ENCODE peak calls at places on chromosomes 13 and 19, in seven cellular contexts. G is uterus, W is HFF-Myc, J is cardiac muscle cell, A is pancreas, L is heart right ventricle, N is foreskin fibroblast. R is an unnamed sample.

GRCh38 chr19:11064831-11065303 is 24.4 kb upstream of the LDLR start:
- DNase-seq in G (no peak), W (no peak), J (peak), A (no peak), L (no peak), N (no peak), R (peak)

GRCh38 chr19:50328257-50329145 is 676 bp downstream of the KCNC3 start:
- DNase-seq in G (no peak), W (no peak), J (peak), A (peak), L (no peak), N (peak), R (no peak)

GRCh38 chr13:111951982-111952565 is 114.9 kb upstream of the SOX1 start:
- DNase-seq in G (no peak), W (no peak), J (no peak), A (no peak), L (no peak), N (no peak), R (no peak)

GRCh38 chr19:10604460-10604980 is 17.4 kb upstream of the AP1M2 start:
- DNase-seq in G (no peak), W (no peak), J (no peak), A (no peak), L (peak), N (no peak), R (no peak)

GRCh38 chr19:51948979-51949378 is 21.7 kb downstream of the ZNF613 start:
- DNase-seq in G (no peak), W (no peak), J (no peak), A (no peak), L (peak), N (peak), R (no peak)

GRCh38 chr13:79171131-79172061 is 234.7 kb downstream of the RBM26 start:
- DNase-seq in G (no peak), W (no peak), J (no peak), A (no peak), L (no peak), N (no peak), R (no peak)

GRCh38 chr13:33728271-33729037 is 89.5 kb upstream of the RFC3 start:
- DNase-seq in G (no peak), W (no peak), J (no peak), A (no peak), L (peak), N (peak), R (no peak)

GRCh38 chr19:18603255-18603957 is 3.2 kb downstream of the CRLF1 start:
- DNase-seq in G (no peak), W (no peak), J (no peak), A (no peak), L (no peak), N (peak), R (no peak)

GRCh38 chr13:40132249-40132648 is 476.8 kb downstream of the COG6 start:
- DNase-seq in G (no peak), W (no peak), J (no peak), A (no peak), L (no peak), N (no peak), R (no peak)

GRCh38 chr19:48669903-48670668 is 2.7 kb downstream of the NTN5 start:
- DNase-seq in G (no peak), W (no peak), J (no peak), A (no peak), L (no peak), N (no peak), R (no peak)

GRCh38 chr13:108475181-108475580 is 154.2 kb upstream of the MYO16 start:
- DNase-seq in G (no peak), W (no peak), J (no peak), A (no peak), L (no peak), N (no peak), R (no peak)

GRCh38 chr19:10424011-10424637 is 3.8 kb downstream of the PDE4A start:
- DNase-seq in G (peak), W (no peak), J (peak), A (peak), L (peak), N (peak), R (no peak)

GRCh38 chr13:31725841-31726240 is 13.5 kb upstream of the RXFP2 start:
- DNase-seq in G (no peak), W (no peak), J (no peak), A (no peak), L (no peak), N (peak), R (no peak)

GRCh38 chr19:39645800-39646411 is 9.8 kb upstream of the LGALS16 start:
- DNase-seq in G (no peak), W (peak), J (peak), A (no peak), L (no peak), N (peak), R (peak)

GRCh38 chr19:7534531-7534980 is 961 bp upstream of the PNPLA6 start:
- DNase-seq in G (peak), W (peak), J (peak), A (peak), L (peak), N (peak), R (no peak)

GRCh38 chr13:41468631-41469030 is 11.3 kb downstream of the RGCC start:
- DNase-seq in G (no peak), W (no peak), J (no peak), A (no peak), L (no peak), N (no peak), R (no peak)

GRCh38 chr19:49430678-49431329 is 5.6 kb downstream of the GFY start:
- DNase-seq in G (no peak), W (no peak), J (no peak), A (no peak), L (no peak), N (no peak), R (no peak)

GRCh38 chr19:18259848-18260247 is 14.4 kb downstream of the IQCN start:
- DNase-seq in G (peak), W (no peak), J (no peak), A (no peak), L (no peak), N (peak), R (no peak)

GRCh38 chr19:23882493-23882892 is 32.2 kb upstream of the ZNF726 start:
- DNase-seq in G (no peak), W (no peak), J (no peak), A (no peak), L (no peak), N (peak), R (peak)

GRCh38 chr13:31145417-31145816 is 16.3 kb downstream of the HSPH1 start:
- DNase-seq in G (no peak), W (no peak), J (no peak), A (no peak), L (no peak), N (no peak), R (no peak)

GRCh38 chr13:111176421-111176820 is 61.3 kb downstream of the ARHGEF7 start:
- DNase-seq in G (no peak), W (no peak), J (no peak), A (no peak), L (no peak), N (no peak), R (no peak)

GRCh38 chr19:12137541-12137940 is 2.6 kb downstream of the ZNF20 start:
- DNase-seq in G (no peak), W (no peak), J (no peak), A (no peak), L (no peak), N (no peak), R (no peak)

GRCh38 chr13:21823949-21824348 is 153.1 kb downstream of the FGF9 start:
- DNase-seq in G (no peak), W (no peak), J (no peak), A (no peak), L (no peak), N (no peak), R (no peak)

GRCh38 chr19:7460562-7460966 is 28.3 kb downstream of the PEX11G start:
- DNase-seq in G (no peak), W (no peak), J (no peak), A (no peak), L (no peak), N (no peak), R (no peak)

GRCh38 chr19:2123682-2124387 is 27.1 kb downstream of the IZUMO4 start:
- DNase-seq in G (no peak), W (no peak), J (peak), A (no peak), L (no peak), N (peak), R (no peak)

GRCh38 chr19:4636761-4637160 is 2.6 kb upstream of the TNFAIP8L1 start:
- DNase-seq in G (no peak), W (no peak), J (no peak), A (no peak), L (no peak), N (no peak), R (no peak)

GRCh38 chr19:4638330-4638729 is 986 bp upstream of the TNFAIP8L1 start:
- DNase-seq in G (no peak), W (no peak), J (no peak), A (no peak), L (peak), N (no peak), R (no peak)

GRCh38 chr19:4635763-4636135 is 3.6 kb upstream of the TNFAIP8L1 start:
- DNase-seq in G (no peak), W (no peak), J (no peak), A (no peak), L (no peak), N (no peak), R (no peak)

GRCh38 chr19:4636151-4636717 is 3.1 kb upstream of the TNFAIP8L1 start:
- DNase-seq in G (peak), W (no peak), J (peak), A (peak), L (peak), N (peak), R (no peak)

GRCh38 chr19:4633140-4633967 is 6.0 kb upstream of the TNFAIP8L1 start:
- DNase-seq in G (no peak), W (peak), J (peak), A (peak), L (peak), N (peak), R (no peak)
- TF ChIP-seq CTCF in G (peak), W (peak), J (peak), A (peak), L (peak), N (peak), R (peak)

GRCh38 chr19:56189785-56190184 is 7.8 kb downstream of the ZSCAN5B start:
- DNase-seq in G (no peak), W (no peak), J (no peak), A (no peak), L (no peak), N (no peak), R (no peak)

GRCh38 chr19:56191711-56192110 is 5.9 kb downstream of the ZSCAN5B start:
- DNase-seq in G (no peak), W (no peak), J (no peak), A (no peak), L (no peak), N (no peak), R (no peak)

GRCh38 chr19:56191115-56191514 is 6.5 kb downstream of the ZSCAN5B start:
- DNase-seq in G (no peak), W (no peak), J (no peak), A (no peak), L (no peak), N (no peak), R (no peak)

GRCh38 chr19:56199686-56200085 is 2.1 kb upstream of the ZSCAN5B start:
- DNase-seq in G (no peak), W (no peak), J (no peak), A (no peak), L (no peak), N (no peak), R (no peak)

DNA sequence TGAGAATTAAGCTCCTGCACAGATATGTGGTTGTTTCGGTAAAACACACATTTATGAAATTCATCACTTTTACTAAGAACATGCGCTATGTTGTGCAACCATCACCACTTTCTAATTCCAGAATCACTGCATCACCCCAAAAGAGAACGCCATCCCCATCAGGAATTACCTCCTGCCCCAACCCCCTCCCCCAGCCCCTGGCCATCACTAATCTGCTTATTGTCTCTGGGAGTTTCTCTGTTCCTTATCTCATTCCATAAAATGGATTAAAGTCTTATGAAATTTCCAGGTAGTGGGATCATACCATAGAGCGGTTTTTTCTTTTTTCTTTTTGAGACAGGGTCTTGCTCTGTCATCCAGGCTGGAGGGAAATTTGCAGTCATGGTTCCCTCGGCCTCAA is 3.6 kb downstream of the ZSCAN5B start:
- DNase-seq in G (no peak), W (no peak), J (no peak), A (no peak), L (no peak), N (no peak), R (no peak)
- H3K4me3 ChIP-seq in G (no peak), W (no peak), J (no peak), A (no peak), L (no peak), N (no peak), R (no peak)

DNA sequence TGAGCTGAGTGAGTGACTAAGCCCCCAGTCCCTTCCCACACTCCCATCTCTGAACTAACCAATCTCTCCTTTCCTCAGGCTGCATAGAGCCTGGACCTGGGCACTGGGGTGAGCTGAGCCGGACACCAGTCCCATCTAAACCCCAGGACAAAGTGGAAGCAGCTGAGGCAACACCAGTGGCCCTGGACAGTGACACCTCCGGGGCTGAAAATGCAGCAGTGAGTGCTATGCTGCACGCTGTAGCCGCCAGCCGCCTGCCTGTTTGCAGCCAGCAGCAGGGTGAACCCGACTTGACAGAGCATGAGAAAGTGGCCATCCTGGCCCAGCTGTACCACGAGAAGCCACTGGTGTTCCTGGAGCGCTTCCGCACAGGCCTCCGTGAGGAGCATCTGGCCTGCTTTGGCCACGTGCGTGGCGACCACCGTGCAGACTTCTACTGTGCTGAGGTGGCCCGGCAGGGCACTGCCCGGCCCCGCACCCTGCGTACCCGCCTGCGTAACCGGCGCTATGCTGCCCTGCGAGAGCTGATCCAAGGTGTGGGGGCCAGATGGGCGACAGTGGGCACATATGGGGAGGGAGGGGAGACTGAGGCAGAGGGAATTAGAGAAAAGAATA is 6.4 kb downstream of the CCDC97 start:
- DNase-seq in G (no peak), W (no peak), J (no peak), A (no peak), L (no peak), N (no peak), R (no peak)
- TF ChIP-seq CTCF in G (no peak), W (no peak), J (no peak), A (no peak), L (no peak), N (no peak), R (no peak)

DNA sequence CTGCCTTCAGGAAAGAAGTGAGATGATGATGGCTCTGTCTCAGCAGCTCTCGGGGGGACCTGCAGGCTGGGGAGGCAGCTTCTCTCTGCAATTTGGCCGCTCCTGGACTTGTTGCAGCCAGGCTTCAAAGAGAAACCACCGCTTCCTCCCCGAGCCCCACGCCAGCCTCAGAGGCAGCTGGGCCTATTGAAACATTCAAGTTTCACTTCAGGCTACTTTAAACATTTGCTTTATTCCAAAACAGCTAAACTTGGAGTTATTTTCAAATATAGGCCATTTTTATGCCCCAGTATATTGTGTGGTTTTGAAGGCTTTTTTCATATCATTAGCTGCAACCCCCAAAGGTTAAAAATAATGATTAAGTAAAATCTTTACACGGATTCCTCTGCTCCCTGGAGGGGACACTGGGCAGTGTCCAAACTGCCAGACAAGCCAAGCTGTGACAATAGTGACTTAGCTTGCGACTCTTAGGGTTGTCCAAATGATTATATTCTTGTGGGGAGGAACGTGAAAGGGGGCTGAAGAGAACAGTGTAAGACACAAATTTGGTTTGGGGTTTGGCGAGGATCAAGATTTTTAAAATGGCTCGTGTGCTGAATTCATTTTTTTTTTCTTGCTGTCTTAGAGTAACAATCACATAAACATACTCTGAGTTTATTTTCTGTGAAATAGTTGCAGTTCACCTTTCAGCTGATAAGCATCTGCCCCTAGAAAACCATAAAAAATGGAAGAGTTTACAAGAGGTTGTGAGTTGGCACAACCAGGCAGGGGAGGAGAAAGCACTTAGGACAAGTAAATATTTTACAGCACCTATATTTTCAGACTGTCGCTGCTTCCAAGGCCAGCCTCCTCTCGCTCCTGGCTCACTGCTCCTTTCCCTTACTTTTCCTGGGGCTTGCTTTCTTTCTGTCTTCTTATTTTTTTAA is 330.6 kb downstream of the DLEU7 start:
- DNase-seq in G (peak), W (no peak), J (peak), A (peak), L (peak), N (peak), R (peak)
- H3K4me3 ChIP-seq in G (peak), W (peak), J (no peak), A (no peak), L (peak), N (peak), R (peak)

GRCh38 chr13:23743717-23744116 is 145.5 kb downstream of the MIPEP start:
- DNase-seq in G (no peak), W (no peak), J (no peak), A (no peak), L (no peak), N (peak), R (no peak)

GRCh38 chr13:23744315-23744714 is 144.9 kb downstream of the MIPEP start:
- DNase-seq in G (no peak), W (no peak), J (no peak), A (no peak), L (no peak), N (no peak), R (no peak)

GRCh38 chr13:23740002-23740401 is 149.2 kb downstream of the MIPEP start:
- DNase-seq in G (no peak), W (no peak), J (no peak), A (no peak), L (no peak), N (no peak), R (no peak)

GRCh38 chr13:23743269-23743668 is 145.9 kb downstream of the MIPEP start:
- DNase-seq in G (no peak), W (no peak), J (no peak), A (no peak), L (no peak), N (peak), R (no peak)

DNA sequence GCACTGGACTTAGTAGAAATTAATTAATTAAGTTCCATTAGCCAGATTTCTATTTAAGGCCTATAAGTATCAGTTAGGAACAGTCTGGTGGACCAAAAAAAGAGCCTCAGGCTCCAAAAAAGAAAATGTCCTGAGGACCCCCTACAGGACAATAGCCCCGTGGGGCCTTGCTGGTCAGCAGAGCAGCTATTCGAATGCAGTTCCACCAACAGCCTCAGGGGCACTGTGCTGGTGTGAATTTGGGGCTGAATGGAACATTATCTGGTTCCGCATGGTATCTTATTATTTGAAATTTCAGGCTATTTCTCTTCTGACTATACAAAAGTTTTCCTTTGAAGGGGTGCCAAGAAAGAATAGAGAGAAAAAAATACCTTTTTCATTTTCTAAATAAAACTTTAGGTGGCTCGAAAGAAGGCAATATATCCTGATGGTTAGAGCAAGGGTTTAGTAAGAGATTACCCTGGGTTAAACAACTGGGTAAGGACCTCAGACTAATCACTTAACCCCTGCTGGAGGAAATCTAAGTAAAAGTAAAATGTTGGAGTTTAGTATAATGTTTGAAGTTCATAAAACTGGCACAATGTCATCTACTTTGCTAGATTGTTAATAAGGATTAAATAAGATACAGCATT is 147.2 kb downstream of the MIPEP start:
- DNase-seq in G (no peak), W (no peak), J (no peak), A (no peak), L (no peak), N (no peak), R (no peak)
- TF ChIP-seq CTCF in G (no peak), W (peak), J (peak), A (no peak), L (peak), N (peak), R (no peak)

GRCh38 chr19:46133777-46134231 is 9.3 kb upstream of the IGFL3 start:
- DNase-seq in G (no peak), W (no peak), J (no peak), A (no peak), L (no peak), N (peak), R (no peak)
- H3K4me3 ChIP-seq in G (no peak), W (no peak), J (no peak), A (no peak), L (no peak), N (no peak), R (no peak)